ENCODE peak calls at places on chromosomes 2 and 18, in five cellular contexts. S, L, N, C and H are unnamed samples.

GRCh38 chr2:40115348-40115747 is 336.3 kb upstream of the THUMPD2 start:
- DNase-seq in S (no peak), N (no peak), L (no peak), C (no peak), H (no peak)

GRCh38 chr18:79400091-79400590 is 4.4 kb downstream of the NFATC1 start:
- DNase-seq in C (peak), S (no peak), L (no peak), N (no peak), H (no peak)

GRCh38 chr2:39778775-39779751 is at the start of gene THUMPD2:
- DNase-seq in C (peak), S (peak), L (peak), N (no peak), H (peak)

GRCh38 chr2:188623995-188624643 is 332.4 kb downstream of the GULP1 start:
- DNase-seq in L (no peak), S (peak), N (peak), C (no peak), H (no peak)

GRCh38 chr2:48905696-48906095 is 150.2 kb upstream of the LHCGR start:
- DNase-seq in N (no peak), S (no peak), L (no peak), C (no peak), H (no peak)

GRCh38 chr2:28381225-28382180 is 11.2 kb upstream of the FOSL2 start:
- DNase-seq in N (no peak), L (no peak), C (no peak), S (no peak), H (peak)

GRCh38 chr2:124323321-124323720 is 298.2 kb downstream of the CNTNAP5 start:
- DNase-seq in S (no peak), N (no peak), L (no peak), C (no peak), H (peak)

GRCh38 chr18:59988098-59988706 is 88.4 kb downstream of the PMAIP1 start:
- DNase-seq in S (peak), L (peak), N (no peak), C (no peak), H (peak)

GRCh38 chr2:140905078-140905781 is 1225.6 kb downstream of the LRP1B start:
- DNase-seq in L (no peak), N (no peak), S (no peak), C (no peak), H (no peak)

GRCh38 chr2:181483876-181484275 is 26.7 kb downstream of the ITGA4 start:
- DNase-seq in L (no peak), C (no peak), N (no peak), S (no peak), H (no peak)

GRCh38 chr2:238988105-238988504 is 140.2 kb downstream of the TWIST2 start:
- DNase-seq in N (no peak), C (no peak), L (no peak), S (no peak), H (no peak)

GRCh38 chr2:206531996-206532543 is 88.7 kb downstream of the ADAM23 start:
- DNase-seq in L (no peak), S (peak), N (no peak), C (peak), H (no peak)

GRCh38 chr2:176085861-176086771 is 2.4 kb upstream of the EVX2 start:
- DNase-seq in N (no peak), L (no peak), S (peak), C (peak), H (no peak)

GRCh38 chr2:37671013-37671815 is at the start of gene CDC42EP3:
- DNase-seq in L (peak), N (no peak), C (peak), S (peak), H (peak)

GRCh38 chr2:120395686-120396518 is 50.0 kb downstream of the INHBB start:
- DNase-seq in S (no peak), C (no peak), N (no peak), L (no peak), H (peak)

GRCh38 chr18:26700728-26701127 is 152.4 kb upstream of the KCTD1 start:
- DNase-seq in L (no peak), S (no peak), N (no peak), C (no peak), H (no peak)

GRCh38 chr2:174510583-174511189 is 23.9 kb upstream of the GPR155 start:
- DNase-seq in N (no peak), S (no peak), L (no peak), C (no peak), H (no peak)

GRCh38 chr18:76896677-76897076 is 74.3 kb downstream of the ZNF236 start:
- DNase-seq in L (no peak), C (no peak), N (no peak), S (no peak), H (no peak)